ENCODE peak calls at places on chromosomes 7 and 10, in ten cellular contexts. B, M, V, J, Y, R, X, C, P and O are unnamed samples.

GRCh38 chr10:71217266-71218045 is 5.1 kb downstream of the UNC5B start:
- DNase-seq in R (no peak), Y (no peak), B (no peak), C (peak), J (no peak), V (no peak), M (no peak), P (no peak), X (peak), O (no peak)

GRCh38 chr7:6497994-6498393 is 50.2 kb upstream of the DAGLB start:
- DNase-seq in V (no peak), R (no peak), B (no peak), X (no peak), J (no peak), C (no peak), Y (no peak), M (no peak), P (no peak), O (no peak)

GRCh38 chr7:135490783-135491182 is 19.1 kb downstream of the CNOT4 start:
- DNase-seq in B (no peak), M (no peak), J (no peak), P (no peak), R (no peak), V (no peak), C (no peak), X (no peak), Y (no peak), O (no peak)

GRCh38 chr7:132124575-132124974 is 451.7 kb downstream of the PLXNA4 start:
- DNase-seq in R (no peak), Y (no peak), J (no peak), M (no peak), X (no peak), V (no peak), P (no peak), B (no peak), C (no peak), O (no peak)

GRCh38 chr10:1643911-1644810 is 93.2 kb downstream of the ADARB2 start:
- DNase-seq in Y (no peak), X (no peak), B (no peak), C (no peak), V (no peak), J (no peak), R (no peak), M (no peak), P (no peak), O (no peak)

GRCh38 chr10:122859527-122859926 is 13.9 kb upstream of the CUZD1 start:
- DNase-seq in B (no peak), C (no peak), P (no peak), X (no peak), J (no peak), V (no peak), M (no peak), R (no peak), Y (no peak), O (no peak)

GRCh38 chr10:10499839-10500238 is 517.8 kb upstream of the CELF2 start:
- DNase-seq in V (no peak), Y (no peak), B (no peak), C (no peak), X (peak), M (no peak), J (no peak), R (no peak), P (no peak), O (no peak)

GRCh38 chr7:150412518-150413247 is 33.6 kb downstream of the ZNF775 start:
- DNase-seq in Y (no peak), C (no peak), B (no peak), R (no peak), J (no peak), M (no peak), P (no peak), V (no peak), X (no peak), O (no peak)

GRCh38 chr7:30147223-30147622 is 12.4 kb downstream of the MTURN start:
- DNase-seq in C (no peak), M (no peak), V (no peak), Y (no peak), X (no peak), J (no peak), P (no peak), B (no peak), R (no peak), O (no peak)

GRCh38 chr10:18325889-18326531 is 185.8 kb downstream of the CACNB2 start:
- DNase-seq in X (no peak), J (no peak), R (no peak), C (no peak), P (no peak), M (no peak), V (no peak), Y (no peak), B (no peak), O (no peak)

GRCh38 chr7:111537134-111537533 is 25.2 kb downstream of the IMMP2L start:
- DNase-seq in R (no peak), X (no peak), P (no peak), M (no peak), B (no peak), J (no peak), V (no peak), C (no peak), Y (no peak), O (no peak)

DNA sequence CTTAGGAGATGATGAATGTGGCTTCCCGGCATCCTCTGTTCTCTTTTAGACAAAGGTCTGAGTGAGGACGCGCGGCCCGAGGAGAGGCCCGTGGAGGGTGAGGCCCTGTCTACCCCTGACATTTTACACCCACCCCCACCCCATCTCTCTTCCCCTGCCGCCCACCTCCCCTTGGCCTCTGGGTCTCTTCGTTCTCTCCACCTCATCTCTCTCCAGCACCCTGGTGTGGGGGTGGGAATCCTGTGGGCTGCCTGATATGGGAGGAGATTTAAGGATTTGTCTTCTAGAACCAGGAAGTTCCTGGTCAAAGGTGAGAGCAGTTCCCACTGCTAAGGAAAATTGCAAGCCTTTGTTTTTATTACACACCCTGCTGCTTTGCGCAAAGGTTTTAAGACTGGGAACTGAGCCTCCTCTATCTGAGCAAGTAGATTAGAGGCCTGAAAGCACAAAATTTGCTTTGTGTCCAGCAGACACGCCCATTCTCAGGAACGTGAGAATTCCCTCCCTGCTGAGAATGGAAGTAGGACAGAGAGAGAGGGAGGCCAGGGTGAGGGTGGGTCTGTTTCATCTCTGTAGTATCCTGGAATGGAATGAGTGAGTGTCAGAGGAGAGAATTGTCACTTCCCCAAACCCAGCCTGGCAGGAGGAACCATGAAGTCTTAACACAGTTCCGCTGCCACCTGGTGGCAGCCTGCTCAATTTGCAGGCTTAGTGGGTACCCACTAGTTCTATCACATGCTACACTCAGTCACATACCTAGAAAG is 91.2 kb downstream of the GTF2IRD1 start:
- DNase-seq in P (no peak), M (no peak), Y (peak), C (no peak), X (peak), V (peak), R (peak), J (peak), B (no peak), O (peak)
- TF ChIP-seq CTCF in P (peak), M (peak), Y (peak), C (no peak), X (no peak), V (peak), R (peak), J (peak), B (no peak), O (peak)

DNA sequence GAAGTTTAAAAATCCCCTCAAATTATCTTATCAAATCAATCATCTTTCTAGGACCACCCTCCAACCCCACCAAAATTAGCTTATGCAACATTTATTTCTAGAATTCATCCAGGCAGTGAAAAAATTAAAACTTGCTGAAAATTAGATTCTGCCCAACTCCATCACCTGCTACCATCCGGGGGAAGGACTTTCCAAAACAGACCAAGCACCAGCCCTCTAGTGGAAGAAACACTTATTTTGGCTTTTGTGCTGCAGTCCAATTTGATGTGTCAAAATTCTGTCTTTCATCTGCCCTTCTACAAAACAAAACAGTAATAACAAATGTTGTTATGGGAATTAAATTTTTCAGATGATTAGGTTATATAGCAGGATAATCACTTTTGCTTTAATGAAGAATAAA is 35.1 kb downstream of the GCC1 start:
- DNase-seq in X (no peak), R (peak), Y (no peak), C (no peak), M (no peak), J (no peak), P (no peak), V (no peak), B (no peak), O (no peak)
- TF ChIP-seq CTCF in X (no peak), R (peak), Y (no peak), C (no peak), M (peak), J (no peak), P (no peak), V (no peak), B (no peak), O (no peak)

GRCh38 chr7:146172112-146172511 is 55.5 kb downstream of the CNTNAP2 start:
- DNase-seq in R (peak), M (no peak), V (no peak), B (no peak), C (no peak), J (no peak), Y (no peak), P (no peak), X (no peak), O (no peak)
- TF ChIP-seq CTCF in R (peak), M (no peak), V (no peak), B (no peak), C (no peak), J (no peak), Y (no peak), P (no peak), X (no peak), O (no peak)

DNA sequence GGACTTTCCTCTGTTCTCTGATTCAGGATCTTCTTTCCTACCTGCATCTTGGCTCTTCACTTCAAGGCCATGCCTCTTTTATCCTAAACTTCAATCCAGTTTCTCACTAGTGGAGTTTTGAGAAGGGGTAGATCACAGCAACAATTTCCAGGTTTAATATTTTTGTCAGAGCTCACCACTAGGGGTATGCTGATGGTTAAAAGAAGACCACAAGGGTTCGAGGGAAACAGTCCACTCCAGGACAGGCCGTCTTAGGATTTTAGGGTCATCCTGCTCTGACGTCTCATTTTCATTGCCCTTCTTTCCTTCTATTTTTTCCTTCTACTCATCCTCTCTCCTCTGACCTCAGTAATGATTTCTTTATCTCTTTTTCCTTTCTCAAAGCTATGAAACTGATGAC is 11.3 kb downstream of the STAG3 start:
- DNase-seq in R (peak), P (no peak), Y (no peak), V (no peak), C (no peak), J (no peak), B (no peak), X (no peak), M (no peak), O (no peak)
- TF ChIP-seq CTCF in R (peak), P (no peak), Y (no peak), V (no peak), C (no peak), J (no peak), B (no peak), X (no peak), M (peak), O (no peak)

GRCh38 chr10:102831322-102832071 is 5.7 kb downstream of the CYP17A1 start:
- DNase-seq in Y (no peak), C (peak), V (no peak), P (no peak), B (no peak), M (no peak), R (no peak), X (no peak), J (no peak), O (no peak)

GRCh38 chr10:102832987-102833386 is 4.2 kb downstream of the CYP17A1 start:
- DNase-seq in R (no peak), Y (no peak), J (no peak), V (no peak), X (no peak), P (no peak), B (no peak), C (peak), M (no peak), O (no peak)

GRCh38 chr10:102835007-102835482 is 2.2 kb downstream of the CYP17A1 start:
- DNase-seq in C (peak), J (peak), Y (peak), R (peak), P (peak), X (peak), B (peak), V (peak), M (peak), O (peak)

GRCh38 chr10:102834143-102834542 is 3.1 kb downstream of the CYP17A1 start:
- DNase-seq in V (no peak), B (no peak), M (no peak), X (no peak), R (no peak), C (peak), J (no peak), P (no peak), Y (no peak), O (no peak)

GRCh38 chr10:102832248-102832647 is 5.0 kb downstream of the CYP17A1 start:
- DNase-seq in Y (no peak), X (no peak), R (no peak), M (no peak), C (peak), P (no peak), V (no peak), B (no peak), J (no peak), O (no peak)
- TF ChIP-seq CTCF in Y (no peak), X (no peak), R (no peak), M (no peak), C (no peak), P (no peak), V (no peak), B (no peak), J (no peak), O (no peak)

GRCh38 chr10:119301397-119301796 is 94.0 kb downstream of the GRK5 start:
- DNase-seq in J (no peak), R (peak), V (no peak), Y (peak), B (no peak), C (no peak), M (no peak), X (no peak), P (no peak), O (no peak)

GRCh38 chr10:119297207-119297968 is 90.0 kb downstream of the GRK5 start:
- DNase-seq in X (no peak), R (no peak), Y (no peak), B (no peak), P (no peak), V (no peak), J (no peak), C (no peak), M (no peak), O (no peak)

GRCh38 chr10:119298788-119299187 is 91.4 kb downstream of the GRK5 start:
- DNase-seq in P (no peak), C (no peak), Y (no peak), X (no peak), R (no peak), B (no peak), V (no peak), J (no peak), M (no peak), O (no peak)

GRCh38 chr10:119302172-119302571 is 94.8 kb downstream of the GRK5 start:
- DNase-seq in X (no peak), B (no peak), P (no peak), Y (no peak), V (no peak), C (no peak), R (no peak), M (no peak), J (no peak), O (no peak)

DNA sequence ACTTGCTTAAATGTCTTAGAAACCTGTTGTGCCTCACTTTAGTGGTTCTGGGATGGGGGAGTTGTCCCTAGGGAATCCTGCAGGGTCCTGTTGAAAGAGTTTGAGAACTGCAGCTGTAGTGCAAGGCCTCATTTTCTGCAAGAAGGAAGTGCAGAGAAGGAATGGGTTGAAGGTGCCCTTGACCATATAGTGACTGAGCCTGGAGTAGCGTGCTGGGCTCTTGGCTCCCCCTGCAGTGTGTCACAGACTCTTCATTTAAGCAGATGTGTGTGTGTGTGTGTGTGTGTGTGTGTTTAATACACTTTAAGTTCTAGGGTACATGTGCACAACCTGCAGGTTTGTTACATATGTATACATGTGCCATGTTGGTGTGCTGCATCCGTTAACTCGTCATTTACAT is 92.2 kb downstream of the GRK5 start:
- DNase-seq in B (no peak), V (no peak), M (no peak), P (no peak), R (peak), J (no peak), Y (no peak), X (no peak), C (no peak), O (no peak)
- TF ChIP-seq CTCF in B (no peak), V (no peak), M (no peak), P (no peak), R (peak), J (no peak), Y (no peak), X (no peak), C (peak), O (no peak)

GRCh38 chr10:23976285-23976684 is 232.7 kb upstream of the KIAA1217 start:
- DNase-seq in B (no peak), Y (no peak), C (no peak), J (no peak), M (no peak), P (no peak), R (no peak), X (no peak), V (no peak), O (no peak)

GRCh38 chr10:23980054-23980453 is 228.9 kb upstream of the KIAA1217 start:
- DNase-seq in P (no peak), V (no peak), C (no peak), J (no peak), M (no peak), Y (no peak), R (no peak), B (no peak), X (no peak), O (no peak)

GRCh38 chr10:23981520-23982309 is 227.2 kb upstream of the KIAA1217 start:
- DNase-seq in Y (no peak), V (no peak), M (no peak), B (no peak), P (no peak), R (no peak), C (no peak), X (no peak), J (no peak), O (no peak)
- TF ChIP-seq CTCF in Y (no peak), V (no peak), M (no peak), B (no peak), P (no peak), R (peak), C (no peak), X (no peak), J (no peak), O (no peak)

GRCh38 chr7:35604595-35604994 is 90.3 kb downstream of the HERPUD2 start:
- DNase-seq in B (no peak), C (no peak), R (no peak), Y (no peak), P (no peak), M (no peak), J (no peak), V (no peak), X (no peak), O (no peak)
- TF ChIP-seq CTCF in B (no peak), C (no peak), R (no peak), Y (no peak), P (no peak), M (no peak), J (no peak), V (no peak), X (no peak), O (no peak)